ENCODE peak calls at places on chromosome 1, in eight cellular contexts. One of them, this sample, is unnamed.

GRCh38 chr1:23718482-23718881 is 24.8 kb upstream of the ELOA start:
- DNase-seq in keratinocyte: no peak
- DNase-seq in HCT116: peak
- DNase-seq in K562: peak
- DNase-seq in mammary epithelial cell: no peak
- DNase-seq in neural progenitor cell: peak
- DNase-seq in IMR-90: peak
- DNase-seq in H1: peak
- DNase-seq in this sample: peak

GRCh38 chr1:20521960-20522861 is 14.3 kb upstream of the MUL1 start:
- DNase-seq in K562: peak
- DNase-seq in IMR-90: peak
- DNase-seq in mammary epithelial cell: peak
- DNase-seq in H1: peak
- DNase-seq in HCT116: peak
- DNase-seq in neural progenitor cell: peak
- DNase-seq in keratinocyte: peak
- DNase-seq in this sample: peak

GRCh38 chr1:9041116-9041779 is 15.0 kb upstream of the SLC2A7 start:
- DNase-seq in H1: no peak
- DNase-seq in K562: no peak
- DNase-seq in neural progenitor cell: no peak
- DNase-seq in keratinocyte: no peak
- DNase-seq in mammary epithelial cell: no peak
- DNase-seq in IMR-90: no peak
- DNase-seq in HCT116: no peak
- DNase-seq in this sample: no peak

GRCh38 chr1:117629625-117630422 is 24.0 kb downstream of the TENT5C start:
- DNase-seq in H1: no peak
- DNase-seq in IMR-90: no peak
- DNase-seq in K562: no peak
- DNase-seq in mammary epithelial cell: no peak
- DNase-seq in keratinocyte: no peak
- DNase-seq in HCT116: no peak
- DNase-seq in neural progenitor cell: no peak
- DNase-seq in this sample: no peak

GRCh38 chr1:1894354-1895049 is 3.6 kb upstream of the GNB1 start:
- DNase-seq in neural progenitor cell: peak
- DNase-seq in keratinocyte: no peak
- DNase-seq in K562: no peak
- DNase-seq in H1: no peak
- DNase-seq in IMR-90: no peak
- DNase-seq in mammary epithelial cell: no peak
- DNase-seq in HCT116: no peak
- DNase-seq in this sample: peak

GRCh38 chr1:244869950-244870349 is 5.6 kb upstream of the HNRNPU start:
- DNase-seq in neural progenitor cell: no peak
- DNase-seq in K562: no peak
- DNase-seq in HCT116: no peak
- DNase-seq in IMR-90: no peak
- DNase-seq in H1: no peak
- DNase-seq in keratinocyte: no peak
- DNase-seq in mammary epithelial cell: no peak
- DNase-seq in this sample: no peak

GRCh38 chr1:99731384-99731783 is 35.1 kb downstream of the FRRS1 start:
- DNase-seq in neural progenitor cell: no peak
- DNase-seq in HCT116: no peak
- DNase-seq in keratinocyte: no peak
- DNase-seq in H1: no peak
- DNase-seq in mammary epithelial cell: no peak
- DNase-seq in IMR-90: peak
- DNase-seq in K562: no peak
- DNase-seq in this sample: no peak

GRCh38 chr1:75265792-75266191 is 131.6 kb downstream of the LHX8 start:
- DNase-seq in mammary epithelial cell: peak
- DNase-seq in IMR-90: peak
- DNase-seq in HCT116: peak
- DNase-seq in keratinocyte: no peak
- DNase-seq in K562: peak
- DNase-seq in neural progenitor cell: peak
- DNase-seq in H1: no peak
- DNase-seq in this sample: no peak

GRCh38 chr1:47313915-47314664 is at the start of gene STIL:
- DNase-seq in keratinocyte: peak
- DNase-seq in K562: peak
- DNase-seq in HCT116: peak
- DNase-seq in H1: peak
- DNase-seq in neural progenitor cell: peak
- DNase-seq in mammary epithelial cell: peak
- DNase-seq in IMR-90: peak
- DNase-seq in this sample: peak

GRCh38 chr1:162561616-162562451 is at the start of gene UAP1:
- DNase-seq in neural progenitor cell: no peak
- DNase-seq in K562: no peak
- DNase-seq in HCT116: no peak
- DNase-seq in mammary epithelial cell: no peak
- DNase-seq in H1: peak
- DNase-seq in IMR-90: no peak
- DNase-seq in keratinocyte: no peak
- DNase-seq in this sample: no peak

GRCh38 chr1:240823357-240823756 is 211.4 kb upstream of the GREM2 start:
- DNase-seq in neural progenitor cell: no peak
- DNase-seq in keratinocyte: no peak
- DNase-seq in HCT116: no peak
- DNase-seq in K562: no peak
- DNase-seq in IMR-90: no peak
- DNase-seq in mammary epithelial cell: no peak
- DNase-seq in H1: no peak
- DNase-seq in this sample: no peak

GRCh38 chr1:3553166-3553939 is 58.0 kb downstream of the MEGF6 start:
- DNase-seq in K562: no peak
- DNase-seq in IMR-90: peak
- DNase-seq in HCT116: no peak
- DNase-seq in neural progenitor cell: no peak
- DNase-seq in mammary epithelial cell: peak
- DNase-seq in keratinocyte: peak
- DNase-seq in H1: no peak
- DNase-seq in this sample: no peak

GRCh38 chr1:101107496-101108115 is 82.0 kb upstream of the DPH5 start:
- DNase-seq in keratinocyte: no peak
- DNase-seq in mammary epithelial cell: no peak
- DNase-seq in H1: no peak
- DNase-seq in K562: no peak
- DNase-seq in neural progenitor cell: no peak
- DNase-seq in HCT116: no peak
- DNase-seq in IMR-90: no peak
- DNase-seq in this sample: no peak

GRCh38 chr1:101109791-101110190 is 84.2 kb upstream of the DPH5 start:
- DNase-seq in K562: no peak
- DNase-seq in IMR-90: no peak
- DNase-seq in keratinocyte: no peak
- DNase-seq in HCT116: no peak
- DNase-seq in neural progenitor cell: no peak
- DNase-seq in H1: no peak
- DNase-seq in mammary epithelial cell: no peak
- DNase-seq in this sample: no peak

GRCh38 chr1:101105877-101106276 is 80.3 kb upstream of the DPH5 start:
- DNase-seq in keratinocyte: no peak
- DNase-seq in mammary epithelial cell: no peak
- DNase-seq in neural progenitor cell: no peak
- DNase-seq in H1: no peak
- DNase-seq in IMR-90: peak
- DNase-seq in HCT116: no peak
- DNase-seq in K562: no peak
- DNase-seq in this sample: no peak

GRCh38 chr1:101111461-101111860 is 85.9 kb upstream of the DPH5 start:
- DNase-seq in keratinocyte: no peak
- DNase-seq in HCT116: no peak
- DNase-seq in IMR-90: no peak
- DNase-seq in neural progenitor cell: no peak
- DNase-seq in K562: no peak
- DNase-seq in H1: no peak
- DNase-seq in mammary epithelial cell: no peak
- DNase-seq in this sample: no peak

DNA sequence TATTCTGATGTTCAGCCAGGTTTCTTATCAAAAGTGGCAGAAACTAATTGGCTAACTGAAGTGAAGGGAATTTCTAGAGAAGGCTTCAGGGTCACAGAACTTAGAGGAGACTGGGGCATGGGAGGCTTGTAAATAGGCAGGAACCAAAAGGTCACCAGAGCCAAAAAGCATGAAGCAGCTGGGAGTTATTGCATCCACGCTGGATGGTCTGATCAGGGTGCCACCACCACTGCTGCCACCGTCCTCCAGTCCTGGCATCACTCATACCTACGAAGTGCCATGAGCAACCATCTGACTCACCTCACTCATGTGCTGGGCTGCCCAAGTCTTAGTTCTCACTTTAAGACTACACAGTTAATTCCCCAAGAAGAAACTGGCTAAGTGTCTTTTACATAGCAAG is 82.5 kb upstream of the DPH5 start:
- DNase-seq in keratinocyte: peak
- DNase-seq in neural progenitor cell: no peak
- DNase-seq in IMR-90: no peak
- DNase-seq in H1: no peak
- DNase-seq in mammary epithelial cell: peak
- DNase-seq in HCT116: no peak
- DNase-seq in K562: no peak
- DNase-seq in this sample: no peak
- TF ChIP-seq CTCF in keratinocyte: no peak
- TF ChIP-seq CTCF in neural progenitor cell: no peak
- TF ChIP-seq CTCF in IMR-90: no peak
- TF ChIP-seq CTCF in H1: no peak
- TF ChIP-seq CTCF in mammary epithelial cell: no peak
- TF ChIP-seq CTCF in HCT116: no peak
- TF ChIP-seq CTCF in K562: no peak
- TF ChIP-seq CTCF in this sample: no peak

DNA sequence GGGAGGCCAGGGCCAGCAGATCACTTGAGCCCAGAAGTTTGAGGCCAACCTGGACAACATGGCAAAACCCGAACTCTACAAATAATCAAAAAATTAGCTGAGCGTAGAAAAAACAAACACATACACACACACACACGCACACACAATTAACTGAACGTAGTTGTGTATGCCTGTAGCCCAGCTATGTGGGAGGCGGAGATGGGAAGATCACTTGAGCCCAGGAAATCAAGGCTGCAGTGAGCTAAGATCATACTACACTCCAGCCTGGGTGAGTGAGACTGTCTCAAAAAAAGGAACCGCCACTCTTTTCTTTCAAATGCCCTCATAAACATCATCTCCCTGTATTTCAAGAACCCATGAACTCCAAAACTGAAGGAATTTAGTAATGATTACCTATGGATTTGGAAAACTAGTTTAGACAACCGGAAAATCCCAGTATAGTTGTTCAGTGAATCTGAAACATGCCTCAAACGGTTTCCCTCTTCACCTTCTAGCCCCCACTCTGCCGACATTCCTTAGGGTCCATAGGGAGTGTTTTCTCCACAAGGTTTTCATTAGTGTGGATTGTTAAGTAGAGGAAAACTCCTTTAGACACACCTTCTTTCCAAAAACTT is 4.5 kb downstream of the TXNIP start:
- DNase-seq in H1: no peak
- DNase-seq in K562: no peak
- DNase-seq in HCT116: no peak
- DNase-seq in mammary epithelial cell: no peak
- DNase-seq in IMR-90: no peak
- DNase-seq in neural progenitor cell: no peak
- DNase-seq in keratinocyte: no peak
- DNase-seq in this sample: no peak
- H3K9ac ChIP-seq in H1: no peak
- H3K9ac ChIP-seq in K562: peak
- H3K9ac ChIP-seq in HCT116: no peak
- H3K9ac ChIP-seq in mammary epithelial cell: no peak
- H3K9ac ChIP-seq in IMR-90: no peak
- H3K9ac ChIP-seq in neural progenitor cell: no peak
- H3K9ac ChIP-seq in keratinocyte: no peak
- H3K9ac ChIP-seq in this sample: no peak

GRCh38 chr1:108502138-108502537 is 52.0 kb downstream of the NBPF6 start:
- DNase-seq in keratinocyte: no peak
- DNase-seq in neural progenitor cell: no peak
- DNase-seq in mammary epithelial cell: no peak
- DNase-seq in H1: no peak
- DNase-seq in HCT116: no peak
- DNase-seq in K562: no peak
- DNase-seq in IMR-90: no peak
- DNase-seq in this sample: no peak
- TF ChIP-seq CTCF in keratinocyte: no peak
- TF ChIP-seq CTCF in neural progenitor cell: no peak
- TF ChIP-seq CTCF in mammary epithelial cell: no peak
- TF ChIP-seq CTCF in H1: no peak
- TF ChIP-seq CTCF in HCT116: no peak
- TF ChIP-seq CTCF in K562: no peak
- TF ChIP-seq CTCF in IMR-90: no peak
- TF ChIP-seq CTCF in this sample: no peak

GRCh38 chr1:221695346-221695745 is 46.5 kb downstream of the DUSP10 start:
- DNase-seq in K562: no peak
- DNase-seq in keratinocyte: no peak
- DNase-seq in neural progenitor cell: no peak
- DNase-seq in IMR-90: no peak
- DNase-seq in HCT116: no peak
- DNase-seq in mammary epithelial cell: no peak
- DNase-seq in H1: no peak
- DNase-seq in this sample: no peak

GRCh38 chr1:221693087-221693486 is 48.8 kb downstream of the DUSP10 start:
- DNase-seq in neural progenitor cell: no peak
- DNase-seq in K562: peak
- DNase-seq in keratinocyte: no peak
- DNase-seq in H1: no peak
- DNase-seq in HCT116: no peak
- DNase-seq in mammary epithelial cell: no peak
- DNase-seq in IMR-90: no peak
- DNase-seq in this sample: no peak

GRCh38 chr1:221696045-221696444 is 45.8 kb downstream of the DUSP10 start:
- DNase-seq in neural progenitor cell: no peak
- DNase-seq in H1: no peak
- DNase-seq in mammary epithelial cell: no peak
- DNase-seq in keratinocyte: no peak
- DNase-seq in HCT116: no peak
- DNase-seq in K562: no peak
- DNase-seq in IMR-90: peak
- DNase-seq in this sample: no peak

GRCh38 chr1:221692643-221693042 is 49.2 kb downstream of the DUSP10 start:
- DNase-seq in neural progenitor cell: no peak
- DNase-seq in HCT116: no peak
- DNase-seq in IMR-90: no peak
- DNase-seq in H1: no peak
- DNase-seq in keratinocyte: no peak
- DNase-seq in K562: no peak
- DNase-seq in mammary epithelial cell: no peak
- DNase-seq in this sample: no peak

DNA sequence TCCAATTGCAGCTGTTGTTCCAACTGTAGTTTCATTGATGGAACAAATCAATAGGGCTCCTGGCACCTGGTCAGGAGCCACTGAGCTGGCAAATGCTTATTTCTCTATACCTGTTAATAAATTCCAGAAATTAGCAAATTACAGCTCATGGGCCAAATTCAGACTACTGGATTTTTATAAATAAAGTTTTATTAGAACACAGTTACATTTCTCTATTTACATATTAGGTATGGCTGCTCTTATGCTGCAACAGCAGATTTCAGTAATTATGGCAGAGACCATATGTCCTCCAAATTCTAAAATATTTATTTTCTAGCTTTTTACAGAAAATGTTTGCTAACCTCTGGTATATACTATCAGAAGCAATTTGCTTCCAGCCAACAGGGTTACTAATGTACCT is 47.8 kb downstream of the DUSP10 start:
- DNase-seq in IMR-90: no peak
- DNase-seq in HCT116: no peak
- DNase-seq in mammary epithelial cell: no peak
- DNase-seq in neural progenitor cell: no peak
- DNase-seq in keratinocyte: no peak
- DNase-seq in K562: no peak
- DNase-seq in H1: no peak
- DNase-seq in this sample: no peak
- H3K9ac ChIP-seq in IMR-90: no peak
- H3K9ac ChIP-seq in HCT116: no peak
- H3K9ac ChIP-seq in mammary epithelial cell: no peak
- H3K9ac ChIP-seq in neural progenitor cell: no peak
- H3K9ac ChIP-seq in keratinocyte: no peak
- H3K9ac ChIP-seq in K562: no peak
- H3K9ac ChIP-seq in H1: no peak
- H3K9ac ChIP-seq in this sample: no peak

This sample was measured in endodermal cell.